ENCODE peak calls at places on chromosomes 5 and 9, in nine cellular contexts. One of them, this sample, is unnamed.

GRCh38 chr5:43432486-43433365 is 20.5 kb upstream of the CCL28 start:
- DNase-seq in activated CD8-positive, alpha-beta memory T cell treated with anti-CD3 and anti-CD28 coated beads for 24 hours: no peak
- DNase-seq in MCF 10A: peak
- DNase-seq in left cardiac atrium: peak
- DNase-seq in A549: peak
- DNase-seq in activated CD4-positive, CD25-positive, alpha-beta regulatory T cell: no peak
- DNase-seq in GM23248: peak
- DNase-seq in neural crest cell: no peak
- DNase-seq in IMR-90: peak
- DNase-seq in this sample: no peak

GRCh38 chr9:31868830-31869229 is 515.6 kb upstream of the ACO1 start:
- DNase-seq in activated CD8-positive, alpha-beta memory T cell treated with anti-CD3 and anti-CD28 coated beads for 24 hours: no peak
- DNase-seq in MCF 10A: no peak
- DNase-seq in left cardiac atrium: no peak
- DNase-seq in A549: no peak
- DNase-seq in activated CD4-positive, CD25-positive, alpha-beta regulatory T cell: no peak
- DNase-seq in GM23248: no peak
- DNase-seq in neural crest cell: no peak
- DNase-seq in IMR-90: no peak
- DNase-seq in this sample: no peak

GRCh38 chr5:132813599-132814440 is 718 bp downstream of the SOWAHA start:
- DNase-seq in activated CD8-positive, alpha-beta memory T cell treated with anti-CD3 and anti-CD28 coated beads for 24 hours: peak
- DNase-seq in MCF 10A: no peak
- DNase-seq in left cardiac atrium: peak
- DNase-seq in A549: peak
- DNase-seq in activated CD4-positive, CD25-positive, alpha-beta regulatory T cell: no peak
- DNase-seq in GM23248: peak
- DNase-seq in neural crest cell: no peak
- DNase-seq in IMR-90: no peak
- DNase-seq in this sample: no peak

GRCh38 chr5:43619380-43619779 is 16.4 kb downstream of the NNT start:
- DNase-seq in activated CD8-positive, alpha-beta memory T cell treated with anti-CD3 and anti-CD28 coated beads for 24 hours: no peak
- DNase-seq in MCF 10A: peak
- DNase-seq in left cardiac atrium: no peak
- DNase-seq in A549: no peak
- DNase-seq in activated CD4-positive, CD25-positive, alpha-beta regulatory T cell: no peak
- DNase-seq in GM23248: no peak
- DNase-seq in neural crest cell: no peak
- DNase-seq in IMR-90: no peak
- DNase-seq in this sample: no peak

GRCh38 chr9:135711881-135712280 is 9.9 kb downstream of the KCNT1 start:
- DNase-seq in activated CD8-positive, alpha-beta memory T cell treated with anti-CD3 and anti-CD28 coated beads for 24 hours: no peak
- DNase-seq in MCF 10A: no peak
- DNase-seq in left cardiac atrium: no peak
- DNase-seq in A549: no peak
- DNase-seq in activated CD4-positive, CD25-positive, alpha-beta regulatory T cell: no peak
- DNase-seq in GM23248: no peak
- DNase-seq in neural crest cell: no peak
- DNase-seq in IMR-90: no peak
- DNase-seq in this sample: no peak

GRCh38 chr5:77630246-77631165 is 8.0 kb downstream of the OTP start:
- DNase-seq in activated CD8-positive, alpha-beta memory T cell treated with anti-CD3 and anti-CD28 coated beads for 24 hours: peak
- DNase-seq in MCF 10A: peak
- DNase-seq in left cardiac atrium: no peak
- DNase-seq in A549: peak
- DNase-seq in activated CD4-positive, CD25-positive, alpha-beta regulatory T cell: no peak
- DNase-seq in GM23248: peak
- DNase-seq in neural crest cell: no peak
- DNase-seq in IMR-90: no peak
- DNase-seq in this sample: no peak

GRCh38 chr9:109311731-109312130 is 9.1 kb downstream of the EPB41L4B start:
- DNase-seq in activated CD8-positive, alpha-beta memory T cell treated with anti-CD3 and anti-CD28 coated beads for 24 hours: no peak
- DNase-seq in MCF 10A: no peak
- DNase-seq in left cardiac atrium: no peak
- DNase-seq in A549: no peak
- DNase-seq in activated CD4-positive, CD25-positive, alpha-beta regulatory T cell: no peak
- DNase-seq in GM23248: no peak
- DNase-seq in neural crest cell: no peak
- DNase-seq in IMR-90: no peak
- DNase-seq in this sample: no peak

GRCh38 chr5:179549973-179550510 is 312 bp upstream of the RUFY1 start:
- DNase-seq in activated CD8-positive, alpha-beta memory T cell treated with anti-CD3 and anti-CD28 coated beads for 24 hours: no peak
- DNase-seq in MCF 10A: no peak
- DNase-seq in left cardiac atrium: no peak
- DNase-seq in A549: no peak
- DNase-seq in activated CD4-positive, CD25-positive, alpha-beta regulatory T cell: no peak
- DNase-seq in GM23248: peak
- DNase-seq in neural crest cell: no peak
- DNase-seq in IMR-90: no peak
- DNase-seq in this sample: peak

GRCh38 chr5:64298586-64298985 is 132.9 kb downstream of the RNF180 start:
- DNase-seq in activated CD8-positive, alpha-beta memory T cell treated with anti-CD3 and anti-CD28 coated beads for 24 hours: no peak
- DNase-seq in MCF 10A: no peak
- DNase-seq in left cardiac atrium: no peak
- DNase-seq in A549: no peak
- DNase-seq in activated CD4-positive, CD25-positive, alpha-beta regulatory T cell: no peak
- DNase-seq in GM23248: no peak
- DNase-seq in neural crest cell: no peak
- DNase-seq in IMR-90: no peak
- DNase-seq in this sample: no peak

GRCh38 chr5:158303883-158304282 is 444.9 kb upstream of the CLINT1 start:
- DNase-seq in activated CD8-positive, alpha-beta memory T cell treated with anti-CD3 and anti-CD28 coated beads for 24 hours: no peak
- DNase-seq in MCF 10A: no peak
- DNase-seq in left cardiac atrium: no peak
- DNase-seq in A549: no peak
- DNase-seq in activated CD4-positive, CD25-positive, alpha-beta regulatory T cell: no peak
- DNase-seq in GM23248: no peak
- DNase-seq in neural crest cell: no peak
- DNase-seq in IMR-90: no peak
- DNase-seq in this sample: no peak

GRCh38 chr5:107331882-107332281 is 338.9 kb downstream of the EFNA5 start:
- DNase-seq in activated CD8-positive, alpha-beta memory T cell treated with anti-CD3 and anti-CD28 coated beads for 24 hours: no peak
- DNase-seq in MCF 10A: peak
- DNase-seq in left cardiac atrium: no peak
- DNase-seq in A549: no peak
- DNase-seq in activated CD4-positive, CD25-positive, alpha-beta regulatory T cell: no peak
- DNase-seq in GM23248: no peak
- DNase-seq in neural crest cell: no peak
- DNase-seq in IMR-90: no peak
- DNase-seq in this sample: no peak

GRCh38 chr9:133527444-133527920 is 2.7 kb upstream of the MYMK start:
- DNase-seq in activated CD8-positive, alpha-beta memory T cell treated with anti-CD3 and anti-CD28 coated beads for 24 hours: no peak
- DNase-seq in MCF 10A: no peak
- DNase-seq in left cardiac atrium: no peak
- DNase-seq in A549: no peak
- DNase-seq in activated CD4-positive, CD25-positive, alpha-beta regulatory T cell: no peak
- DNase-seq in GM23248: no peak
- DNase-seq in neural crest cell: no peak
- DNase-seq in IMR-90: no peak
- DNase-seq in this sample: no peak

GRCh38 chr5:111863801-111864200 is 106.8 kb upstream of the NREP start:
- DNase-seq in activated CD8-positive, alpha-beta memory T cell treated with anti-CD3 and anti-CD28 coated beads for 24 hours: no peak
- DNase-seq in MCF 10A: peak
- DNase-seq in left cardiac atrium: no peak
- DNase-seq in A549: no peak
- DNase-seq in activated CD4-positive, CD25-positive, alpha-beta regulatory T cell: no peak
- DNase-seq in GM23248: peak
- DNase-seq in neural crest cell: no peak
- DNase-seq in IMR-90: peak
- DNase-seq in this sample: no peak

GRCh38 chr5:141649056-141649688 is 2.0 kb downstream of the FCHSD1 start:
- DNase-seq in activated CD8-positive, alpha-beta memory T cell treated with anti-CD3 and anti-CD28 coated beads for 24 hours: no peak
- DNase-seq in MCF 10A: no peak
- DNase-seq in left cardiac atrium: no peak
- DNase-seq in A549: no peak
- DNase-seq in activated CD4-positive, CD25-positive, alpha-beta regulatory T cell: no peak
- DNase-seq in GM23248: no peak
- DNase-seq in neural crest cell: no peak
- DNase-seq in IMR-90: no peak
- DNase-seq in this sample: no peak

GRCh38 chr5:89556215-89557009 is 673.4 kb upstream of the MEF2C start:
- DNase-seq in activated CD8-positive, alpha-beta memory T cell treated with anti-CD3 and anti-CD28 coated beads for 24 hours: no peak
- DNase-seq in MCF 10A: peak
- DNase-seq in left cardiac atrium: no peak
- DNase-seq in A549: peak
- DNase-seq in activated CD4-positive, CD25-positive, alpha-beta regulatory T cell: no peak
- DNase-seq in GM23248: peak
- DNase-seq in neural crest cell: no peak
- DNase-seq in IMR-90: peak
- DNase-seq in this sample: no peak

GRCh38 chr5:174625591-174626365 is 98.6 kb upstream of the MSX2 start:
- DNase-seq in activated CD8-positive, alpha-beta memory T cell treated with anti-CD3 and anti-CD28 coated beads for 24 hours: no peak
- DNase-seq in MCF 10A: peak
- DNase-seq in left cardiac atrium: peak
- DNase-seq in A549: no peak
- DNase-seq in activated CD4-positive, CD25-positive, alpha-beta regulatory T cell: no peak
- DNase-seq in GM23248: no peak
- DNase-seq in neural crest cell: no peak
- DNase-seq in IMR-90: peak
- DNase-seq in this sample: no peak

GRCh38 chr5:178454821-178455479 is 135.2 kb downstream of the COL23A1 start:
- DNase-seq in activated CD8-positive, alpha-beta memory T cell treated with anti-CD3 and anti-CD28 coated beads for 24 hours: no peak
- DNase-seq in MCF 10A: no peak
- DNase-seq in left cardiac atrium: no peak
- DNase-seq in A549: no peak
- DNase-seq in activated CD4-positive, CD25-positive, alpha-beta regulatory T cell: no peak
- DNase-seq in GM23248: no peak
- DNase-seq in neural crest cell: no peak
- DNase-seq in IMR-90: no peak
- DNase-seq in this sample: no peak

GRCh38 chr5:88984040-88984439 is 101.1 kb upstream of the MEF2C start:
- DNase-seq in activated CD8-positive, alpha-beta memory T cell treated with anti-CD3 and anti-CD28 coated beads for 24 hours: no peak
- DNase-seq in MCF 10A: no peak
- DNase-seq in left cardiac atrium: no peak
- DNase-seq in A549: no peak
- DNase-seq in activated CD4-positive, CD25-positive, alpha-beta regulatory T cell: no peak
- DNase-seq in GM23248: no peak
- DNase-seq in neural crest cell: no peak
- DNase-seq in IMR-90: no peak
- DNase-seq in this sample: no peak

GRCh38 chr5:581941-582340 is 30.2 kb upstream of the CEP72 start:
- DNase-seq in activated CD8-positive, alpha-beta memory T cell treated with anti-CD3 and anti-CD28 coated beads for 24 hours: no peak
- DNase-seq in MCF 10A: no peak
- DNase-seq in left cardiac atrium: no peak
- DNase-seq in A549: no peak
- DNase-seq in activated CD4-positive, CD25-positive, alpha-beta regulatory T cell: no peak
- DNase-seq in GM23248: no peak
- DNase-seq in neural crest cell: no peak
- DNase-seq in IMR-90: no peak
- DNase-seq in this sample: no peak

GRCh38 chr5:33309076-33309475 is 131.7 kb upstream of the TARS1 start:
- DNase-seq in activated CD8-positive, alpha-beta memory T cell treated with anti-CD3 and anti-CD28 coated beads for 24 hours: no peak
- DNase-seq in MCF 10A: no peak
- DNase-seq in left cardiac atrium: no peak
- DNase-seq in A549: no peak
- DNase-seq in activated CD4-positive, CD25-positive, alpha-beta regulatory T cell: no peak
- DNase-seq in GM23248: no peak
- DNase-seq in neural crest cell: no peak
- DNase-seq in IMR-90: no peak
- DNase-seq in this sample: no peak

GRCh38 chr9:78745996-78746395 is 449.1 kb downstream of the PSAT1 start:
- DNase-seq in activated CD8-positive, alpha-beta memory T cell treated with anti-CD3 and anti-CD28 coated beads for 24 hours: no peak
- DNase-seq in MCF 10A: no peak
- DNase-seq in left cardiac atrium: no peak
- DNase-seq in A549: no peak
- DNase-seq in activated CD4-positive, CD25-positive, alpha-beta regulatory T cell: no peak
- DNase-seq in GM23248: peak
- DNase-seq in neural crest cell: no peak
- DNase-seq in IMR-90: peak
- DNase-seq in this sample: no peak

GRCh38 chr9:115847245-115847644 is 306.3 kb upstream of the PAPPA start:
- DNase-seq in activated CD8-positive, alpha-beta memory T cell treated with anti-CD3 and anti-CD28 coated beads for 24 hours: no peak
- DNase-seq in MCF 10A: peak
- DNase-seq in left cardiac atrium: no peak
- DNase-seq in A549: no peak
- DNase-seq in activated CD4-positive, CD25-positive, alpha-beta regulatory T cell: no peak
- DNase-seq in GM23248: peak
- DNase-seq in neural crest cell: no peak
- DNase-seq in IMR-90: peak
- DNase-seq in this sample: no peak

GRCh38 chr5:60843693-60844428 is at the start of gene ELOVL7:
- DNase-seq in activated CD8-positive, alpha-beta memory T cell treated with anti-CD3 and anti-CD28 coated beads for 24 hours: peak
- DNase-seq in MCF 10A: peak
- DNase-seq in left cardiac atrium: peak
- DNase-seq in A549: peak
- DNase-seq in activated CD4-positive, CD25-positive, alpha-beta regulatory T cell: no peak
- DNase-seq in GM23248: peak
- DNase-seq in neural crest cell: peak
- DNase-seq in IMR-90: peak
- DNase-seq in this sample: peak

GRCh38 chr9:98191615-98192502 is 578 bp downstream of the CORO2A start:
- DNase-seq in activated CD8-positive, alpha-beta memory T cell treated with anti-CD3 and anti-CD28 coated beads for 24 hours: peak
- DNase-seq in MCF 10A: peak
- DNase-seq in left cardiac atrium: peak
- DNase-seq in A549: no peak
- DNase-seq in activated CD4-positive, CD25-positive, alpha-beta regulatory T cell: no peak
- DNase-seq in GM23248: peak
- DNase-seq in neural crest cell: no peak
- DNase-seq in IMR-90: no peak
- DNase-seq in this sample: no peak

GRCh38 chr9:37172511-37172910 is 52.1 kb downstream of the ZCCHC7 start:
- DNase-seq in activated CD8-positive, alpha-beta memory T cell treated with anti-CD3 and anti-CD28 coated beads for 24 hours: no peak
- DNase-seq in MCF 10A: peak
- DNase-seq in left cardiac atrium: no peak
- DNase-seq in A549: no peak
- DNase-seq in activated CD4-positive, CD25-positive, alpha-beta regulatory T cell: no peak
- DNase-seq in GM23248: no peak
- DNase-seq in neural crest cell: no peak
- DNase-seq in IMR-90: no peak
- DNase-seq in this sample: no peak

GRCh38 chr9:95508242-95508967 is 8.4 kb downstream of the PTCH1 start:
- DNase-seq in activated CD8-positive, alpha-beta memory T cell treated with anti-CD3 and anti-CD28 coated beads for 24 hours: peak
- DNase-seq in MCF 10A: no peak
- DNase-seq in left cardiac atrium: no peak
- DNase-seq in A549: no peak
- DNase-seq in activated CD4-positive, CD25-positive, alpha-beta regulatory T cell: no peak
- DNase-seq in GM23248: peak
- DNase-seq in neural crest cell: no peak
- DNase-seq in IMR-90: no peak
- DNase-seq in this sample: no peak

GRCh38 chr9:13721481-13722235 is 442.2 kb upstream of the MPDZ start:
- DNase-seq in activated CD8-positive, alpha-beta memory T cell treated with anti-CD3 and anti-CD28 coated beads for 24 hours: no peak
- DNase-seq in MCF 10A: no peak
- DNase-seq in left cardiac atrium: no peak
- DNase-seq in A549: no peak
- DNase-seq in activated CD4-positive, CD25-positive, alpha-beta regulatory T cell: no peak
- DNase-seq in GM23248: peak
- DNase-seq in neural crest cell: no peak
- DNase-seq in IMR-90: peak
- DNase-seq in this sample: no peak

GRCh38 chr5:103598997-103599556 is 36.5 kb upstream of the NUDT12 start:
- DNase-seq in activated CD8-positive, alpha-beta memory T cell treated with anti-CD3 and anti-CD28 coated beads for 24 hours: no peak
- DNase-seq in MCF 10A: no peak
- DNase-seq in left cardiac atrium: no peak
- DNase-seq in A549: no peak
- DNase-seq in activated CD4-positive, CD25-positive, alpha-beta regulatory T cell: no peak
- DNase-seq in GM23248: peak
- DNase-seq in neural crest cell: no peak
- DNase-seq in IMR-90: peak
- DNase-seq in this sample: no peak

GRCh38 chr9:13707635-13708410 is 428.3 kb upstream of the MPDZ start:
- DNase-seq in activated CD8-positive, alpha-beta memory T cell treated with anti-CD3 and anti-CD28 coated beads for 24 hours: no peak
- DNase-seq in MCF 10A: peak
- DNase-seq in left cardiac atrium: peak
- DNase-seq in A549: no peak
- DNase-seq in activated CD4-positive, CD25-positive, alpha-beta regulatory T cell: no peak
- DNase-seq in GM23248: peak
- DNase-seq in neural crest cell: no peak
- DNase-seq in IMR-90: peak
- DNase-seq in this sample: no peak

GRCh38 chr5:139406960-139407359 is 3.1 kb upstream of the SPATA24 start:
- DNase-seq in activated CD8-positive, alpha-beta memory T cell treated with anti-CD3 and anti-CD28 coated beads for 24 hours: no peak
- DNase-seq in MCF 10A: no peak
- DNase-seq in left cardiac atrium: no peak
- DNase-seq in A549: no peak
- DNase-seq in activated CD4-positive, CD25-positive, alpha-beta regulatory T cell: no peak
- DNase-seq in GM23248: no peak
- DNase-seq in neural crest cell: no peak
- DNase-seq in IMR-90: no peak
- DNase-seq in this sample: no peak

GRCh38 chr5:35230043-35230611 is at the start of gene PRLR:
- DNase-seq in activated CD8-positive, alpha-beta memory T cell treated with anti-CD3 and anti-CD28 coated beads for 24 hours: no peak
- DNase-seq in MCF 10A: peak
- DNase-seq in left cardiac atrium: peak
- DNase-seq in A549: no peak
- DNase-seq in activated CD4-positive, CD25-positive, alpha-beta regulatory T cell: no peak
- DNase-seq in GM23248: peak
- DNase-seq in neural crest cell: no peak
- DNase-seq in IMR-90: peak
- DNase-seq in this sample: no peak

This sample was measured in neuronal stem cell.